ENCODE peak calls at places on chromosome 1, in eight cellular contexts. One of them, this sample, is unnamed.

GRCh38 chr1:16971330-16972209 is 8.8 kb downstream of the MFAP2 start:
- DNase-seq in AG09309: no peak
- DNase-seq in BE2C: peak; percentile 61
- DNase-seq in cardiac muscle cell: no peak
- DNase-seq in fibroblast of lung: peak; percentile 65
- DNase-seq in mucosa of descending colon: no peak
- DNase-seq in esophagus squamous epithelium: no peak
- DNase-seq in left ventricle myocardium inferior: no peak
- DNase-seq in this sample: peak; percentile 75

GRCh38 chr1:26161408-26162219 is 2.7 kb downstream of the FAM110D start:
- DNase-seq in mucosa of descending colon: peak; percentile 71
- DNase-seq in left ventricle myocardium inferior: peak; percentile 74
- DNase-seq in cardiac muscle cell: peak; percentile 57
- DNase-seq in esophagus squamous epithelium: no peak
- DNase-seq in AG09309: no peak
- DNase-seq in fibroblast of lung: peak; percentile 65
- DNase-seq in BE2C: peak; percentile 61
- DNase-seq in this sample: peak; percentile 43

GRCh38 chr1:205061665-205062069 is 18.7 kb downstream of the CNTN2 start:
- DNase-seq in cardiac muscle cell: peak; percentile 77
- DNase-seq in mucosa of descending colon: peak; percentile 80
- DNase-seq in esophagus squamous epithelium: no peak
- DNase-seq in BE2C: peak; percentile 84
- DNase-seq in AG09309: peak; percentile 14
- DNase-seq in left ventricle myocardium inferior: peak; percentile 68
- DNase-seq in fibroblast of lung: peak; percentile 48
- DNase-seq in this sample: peak; percentile 83

GRCh38 chr1:36161656-36162531 is 5.9 kb downstream of the MAP7D1 start:
- DNase-seq in left ventricle myocardium inferior: no peak
- DNase-seq in fibroblast of lung: peak; percentile 64
- DNase-seq in AG09309: no peak
- DNase-seq in cardiac muscle cell: no peak
- DNase-seq in mucosa of descending colon: no peak
- DNase-seq in esophagus squamous epithelium: no peak
- DNase-seq in BE2C: no peak
- DNase-seq in this sample: no peak

GRCh38 chr1:4605158-4605557 is 49.3 kb upstream of the AJAP1 start:
- DNase-seq in fibroblast of lung: no peak
- DNase-seq in cardiac muscle cell: no peak
- DNase-seq in AG09309: no peak
- DNase-seq in esophagus squamous epithelium: no peak
- DNase-seq in mucosa of descending colon: no peak
- DNase-seq in BE2C: no peak
- DNase-seq in left ventricle myocardium inferior: no peak
- DNase-seq in this sample: no peak

GRCh38 chr1:17197696-17198095 is 7.2 kb upstream of the PADI1 start:
- DNase-seq in esophagus squamous epithelium: no peak
- DNase-seq in fibroblast of lung: no peak
- DNase-seq in BE2C: no peak
- DNase-seq in left ventricle myocardium inferior: no peak
- DNase-seq in AG09309: no peak
- DNase-seq in mucosa of descending colon: peak; percentile 9
- DNase-seq in cardiac muscle cell: no peak
- DNase-seq in this sample: no peak

GRCh38 chr1:221394011-221394544 is 347.8 kb downstream of the DUSP10 start:
- DNase-seq in mucosa of descending colon: no peak
- DNase-seq in AG09309: peak; percentile 69
- DNase-seq in esophagus squamous epithelium: no peak
- DNase-seq in fibroblast of lung: peak; percentile 90
- DNase-seq in cardiac muscle cell: peak; percentile 21
- DNase-seq in left ventricle myocardium inferior: no peak
- DNase-seq in BE2C: no peak
- DNase-seq in this sample: peak; percentile 64

GRCh38 chr1:21058035-21058793 is 118.5 kb downstream of the EIF4G3 start:
- DNase-seq in left ventricle myocardium inferior: no peak
- DNase-seq in mucosa of descending colon: no peak
- DNase-seq in esophagus squamous epithelium: no peak
- DNase-seq in cardiac muscle cell: no peak
- DNase-seq in AG09309: no peak
- DNase-seq in BE2C: no peak
- DNase-seq in fibroblast of lung: no peak
- DNase-seq in this sample: no peak

GRCh38 chr1:235008239-235008638 is 120.4 kb downstream of the TOMM20 start:
- DNase-seq in left ventricle myocardium inferior: no peak
- DNase-seq in cardiac muscle cell: no peak
- DNase-seq in mucosa of descending colon: no peak
- DNase-seq in esophagus squamous epithelium: no peak
- DNase-seq in BE2C: no peak
- DNase-seq in AG09309: no peak
- DNase-seq in fibroblast of lung: no peak
- DNase-seq in this sample: no peak

GRCh38 chr1:34887593-34887992 is 28.0 kb upstream of the SMIM12 start:
- DNase-seq in esophagus squamous epithelium: no peak
- DNase-seq in left ventricle myocardium inferior: no peak
- DNase-seq in cardiac muscle cell: no peak
- DNase-seq in fibroblast of lung: no peak
- DNase-seq in BE2C: no peak
- DNase-seq in AG09309: no peak
- DNase-seq in mucosa of descending colon: no peak
- DNase-seq in this sample: no peak

GRCh38 chr1:91523462-91523861 is 22.8 kb downstream of the CDC7 start:
- DNase-seq in cardiac muscle cell: no peak
- DNase-seq in AG09309: no peak
- DNase-seq in BE2C: no peak
- DNase-seq in fibroblast of lung: no peak
- DNase-seq in left ventricle myocardium inferior: no peak
- DNase-seq in esophagus squamous epithelium: no peak
- DNase-seq in mucosa of descending colon: no peak
- DNase-seq in this sample: peak; percentile 46

GRCh38 chr1:44361478-44361877 is 6.4 kb upstream of the ERI3 start:
- DNase-seq in esophagus squamous epithelium: no peak
- DNase-seq in cardiac muscle cell: peak; percentile 10
- DNase-seq in mucosa of descending colon: no peak
- DNase-seq in AG09309: no peak
- DNase-seq in fibroblast of lung: no peak
- DNase-seq in BE2C: no peak
- DNase-seq in left ventricle myocardium inferior: no peak
- DNase-seq in this sample: peak; percentile 27

GRCh38 chr1:19922015-19922688 is 1.3 kb downstream of the PLA2G2E start:
- DNase-seq in AG09309: no peak
- DNase-seq in mucosa of descending colon: no peak
- DNase-seq in cardiac muscle cell: no peak
- DNase-seq in left ventricle myocardium inferior: no peak
- DNase-seq in BE2C: no peak
- DNase-seq in esophagus squamous epithelium: no peak
- DNase-seq in fibroblast of lung: no peak
- DNase-seq in this sample: no peak

GRCh38 chr1:198495635-198496034 is 44.8 kb downstream of the ATP6V1G3 start:
- DNase-seq in AG09309: no peak
- DNase-seq in mucosa of descending colon: no peak
- DNase-seq in BE2C: no peak
- DNase-seq in cardiac muscle cell: no peak
- DNase-seq in fibroblast of lung: peak; percentile 95
- DNase-seq in left ventricle myocardium inferior: no peak
- DNase-seq in esophagus squamous epithelium: no peak
- DNase-seq in this sample: peak; percentile 17

GRCh38 chr1:15681346-15682290 is 2.5 kb upstream of the PLEKHM2 start:
- DNase-seq in left ventricle myocardium inferior: no peak
- DNase-seq in BE2C: no peak
- DNase-seq in fibroblast of lung: no peak
- DNase-seq in mucosa of descending colon: no peak
- DNase-seq in cardiac muscle cell: no peak
- DNase-seq in AG09309: no peak
- DNase-seq in esophagus squamous epithelium: no peak
- DNase-seq in this sample: peak; percentile 25

GRCh38 chr1:46303038-46303871 is at the start of the genes LRRC41 and UQCRH:
- DNase-seq in fibroblast of lung: peak; percentile 98
- DNase-seq in esophagus squamous epithelium: peak; percentile 70
- DNase-seq in cardiac muscle cell: peak; percentile 98
- DNase-seq in mucosa of descending colon: peak; percentile 96
- DNase-seq in left ventricle myocardium inferior: peak; percentile 95
- DNase-seq in BE2C: peak; percentile 87
- DNase-seq in AG09309: peak; percentile 93
- DNase-seq in this sample: peak; percentile 98
- TF ChIP-seq CTCF in fibroblast of lung: no peak
- TF ChIP-seq CTCF in esophagus squamous epithelium: no peak
- TF ChIP-seq CTCF in cardiac muscle cell: no peak
- TF ChIP-seq CTCF in mucosa of descending colon: peak; percentile 5
- TF ChIP-seq CTCF in left ventricle myocardium inferior: no peak
- TF ChIP-seq CTCF in BE2C: no peak
- TF ChIP-seq CTCF in AG09309: no peak
- TF ChIP-seq CTCF in this sample: no peak

GRCh38 chr1:207268337-207268736 is 53.1 kb upstream of the CD55 start:
- DNase-seq in mucosa of descending colon: no peak
- DNase-seq in AG09309: no peak
- DNase-seq in fibroblast of lung: no peak
- DNase-seq in esophagus squamous epithelium: no peak
- DNase-seq in left ventricle myocardium inferior: no peak
- DNase-seq in BE2C: no peak
- DNase-seq in cardiac muscle cell: no peak
- DNase-seq in this sample: no peak

GRCh38 chr1:207264663-207265270 is 56.7 kb upstream of the CD55 start:
- DNase-seq in AG09309: no peak
- DNase-seq in left ventricle myocardium inferior: no peak
- DNase-seq in fibroblast of lung: no peak
- DNase-seq in BE2C: no peak
- DNase-seq in esophagus squamous epithelium: no peak
- DNase-seq in cardiac muscle cell: no peak
- DNase-seq in mucosa of descending colon: no peak
- DNase-seq in this sample: no peak

DNA sequence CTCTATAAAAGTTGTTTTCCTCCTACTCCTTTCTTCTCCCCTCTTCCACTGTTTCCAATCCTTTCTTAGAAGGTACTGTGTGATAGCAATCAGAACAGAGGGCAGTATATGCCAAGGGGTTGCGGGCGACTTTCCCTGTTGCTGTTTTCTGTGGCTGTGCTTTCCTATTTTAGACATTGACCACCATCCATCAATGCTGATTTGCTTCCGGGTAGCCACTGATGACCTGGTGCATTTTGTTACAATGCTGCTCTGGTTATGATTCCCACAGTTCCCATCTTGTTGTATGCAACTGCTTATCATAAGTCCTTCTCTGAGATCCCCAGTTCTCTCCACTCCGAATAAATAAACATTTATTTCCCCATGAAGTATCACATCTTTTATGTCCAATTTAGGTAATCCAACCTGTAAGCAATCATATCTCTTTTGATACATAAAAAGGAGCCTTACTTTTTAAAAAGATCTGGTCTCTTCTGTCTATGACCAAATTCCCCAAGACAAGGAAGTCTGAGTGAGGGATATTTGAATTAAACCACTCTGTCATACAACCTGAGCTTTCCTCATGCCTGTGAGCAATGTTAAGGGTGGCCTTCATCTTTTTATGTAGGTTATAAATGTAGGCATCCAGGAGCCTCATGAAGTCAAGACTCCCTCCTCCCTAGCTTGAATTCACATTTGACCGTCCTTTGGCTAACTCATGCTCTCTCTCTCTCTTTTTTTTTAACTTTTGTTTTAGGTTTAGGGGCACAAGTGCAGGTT is 52.5 kb upstream of the CD55 start:
- DNase-seq in cardiac muscle cell: no peak
- DNase-seq in esophagus squamous epithelium: no peak
- DNase-seq in fibroblast of lung: no peak
- DNase-seq in AG09309: no peak
- DNase-seq in BE2C: no peak
- DNase-seq in left ventricle myocardium inferior: no peak
- DNase-seq in mucosa of descending colon: no peak
- DNase-seq in this sample: no peak
- H3K4me3 ChIP-seq in cardiac muscle cell: no peak overlapping the region
- H3K4me3 ChIP-seq in esophagus squamous epithelium: no peak overlapping the region
- H3K4me3 ChIP-seq in fibroblast of lung: no peak overlapping the region
- H3K4me3 ChIP-seq in AG09309: no peak overlapping the region
- H3K4me3 ChIP-seq in BE2C: no peak overlapping the region
- H3K4me3 ChIP-seq in left ventricle myocardium inferior: no peak overlapping the region
- H3K4me3 ChIP-seq in mucosa of descending colon: no peak overlapping the region
- H3K4me3 ChIP-seq in this sample: no peak overlapping the region

GRCh38 chr1:178593526-178593925 is 80.6 kb downstream of the TEX35 start:
- DNase-seq in fibroblast of lung: no peak
- DNase-seq in cardiac muscle cell: no peak
- DNase-seq in mucosa of descending colon: no peak
- DNase-seq in left ventricle myocardium inferior: no peak
- DNase-seq in esophagus squamous epithelium: no peak
- DNase-seq in AG09309: no peak
- DNase-seq in BE2C: no peak
- DNase-seq in this sample: no peak

DNA sequence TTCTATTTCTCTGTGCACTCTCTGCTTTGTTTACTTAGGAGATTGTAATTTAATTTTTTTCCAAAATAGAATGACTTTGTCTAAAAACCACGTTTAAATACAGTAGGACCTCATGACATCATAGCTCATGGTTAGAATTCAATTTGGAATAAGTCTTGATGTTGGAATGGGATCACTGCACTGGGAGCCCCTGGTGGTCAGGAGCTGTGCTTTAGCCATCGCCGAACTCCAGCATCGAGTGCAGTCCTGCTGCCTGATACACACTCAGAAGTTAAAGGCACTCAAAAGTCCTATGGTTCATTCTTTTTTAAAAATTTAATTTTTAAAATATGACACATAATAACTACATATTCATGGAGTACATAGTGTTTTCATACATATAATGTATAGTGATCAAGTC is 75.1 kb downstream of the TEX35 start:
- DNase-seq in cardiac muscle cell: no peak
- DNase-seq in fibroblast of lung: no peak
- DNase-seq in left ventricle myocardium inferior: no peak
- DNase-seq in esophagus squamous epithelium: no peak
- DNase-seq in AG09309: no peak
- DNase-seq in mucosa of descending colon: no peak
- DNase-seq in BE2C: no peak
- DNase-seq in this sample: no peak
- TF ChIP-seq CTCF in cardiac muscle cell: peak; percentile 4
- TF ChIP-seq CTCF in fibroblast of lung: no peak
- TF ChIP-seq CTCF in left ventricle myocardium inferior: no peak
- TF ChIP-seq CTCF in esophagus squamous epithelium: no peak
- TF ChIP-seq CTCF in AG09309: no peak
- TF ChIP-seq CTCF in mucosa of descending colon: no peak
- TF ChIP-seq CTCF in BE2C: no peak
- TF ChIP-seq CTCF in this sample: no peak

DNA sequence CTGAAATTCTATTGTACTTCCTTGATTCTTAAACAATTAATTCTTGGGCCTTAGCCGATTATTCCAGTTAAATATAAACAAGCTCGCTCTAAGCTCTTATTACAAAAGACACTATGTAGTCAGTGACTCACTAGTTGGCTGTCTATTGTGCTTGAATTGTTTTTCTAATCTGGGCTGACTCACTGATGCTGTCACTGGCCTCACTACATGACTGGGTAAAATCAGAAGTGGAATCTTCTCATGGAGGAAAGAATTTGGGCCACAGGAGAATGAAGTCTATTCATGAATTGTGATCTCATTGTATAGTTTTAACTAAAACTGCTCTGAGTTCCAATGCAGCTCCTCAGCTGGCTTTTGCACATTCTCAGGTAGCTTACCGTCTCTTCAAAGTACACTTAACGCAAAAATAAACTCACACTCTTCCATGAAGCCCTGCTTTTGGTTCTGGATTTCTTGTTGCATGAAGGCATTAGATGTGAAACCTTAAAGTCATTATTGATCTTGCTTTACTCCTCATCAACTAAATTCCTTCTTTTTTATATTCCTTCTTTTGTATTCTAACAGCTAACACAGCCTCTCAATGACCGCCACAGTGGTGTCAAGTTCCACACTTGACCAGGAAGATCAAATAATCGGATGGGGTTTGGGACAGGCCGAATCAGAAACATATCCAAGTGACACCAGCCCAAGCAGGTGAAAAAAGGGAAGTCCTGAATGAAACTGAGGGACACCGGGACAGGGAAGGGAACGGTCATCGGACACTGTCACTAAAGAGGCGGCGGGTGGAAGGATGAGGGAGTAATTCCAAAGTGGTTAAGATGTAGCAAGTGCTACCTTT is 80.9 kb upstream of the LBR start:
- DNase-seq in cardiac muscle cell: peak; percentile 98
- DNase-seq in mucosa of descending colon: no peak
- DNase-seq in BE2C: no peak
- DNase-seq in AG09309: peak; percentile 86
- DNase-seq in esophagus squamous epithelium: no peak
- DNase-seq in left ventricle myocardium inferior: no peak
- DNase-seq in fibroblast of lung: peak; percentile 99
- DNase-seq in this sample: peak; percentile 95
- H3K4me3 ChIP-seq in cardiac muscle cell: no peak overlapping the region
- H3K4me3 ChIP-seq in mucosa of descending colon: no peak overlapping the region
- H3K4me3 ChIP-seq in BE2C: no peak overlapping the region
- H3K4me3 ChIP-seq in AG09309: no peak overlapping the region
- H3K4me3 ChIP-seq in esophagus squamous epithelium: no peak overlapping the region
- H3K4me3 ChIP-seq in left ventricle myocardium inferior: no peak overlapping the region
- H3K4me3 ChIP-seq in fibroblast of lung: no peak overlapping the region
- H3K4me3 ChIP-seq in this sample: no peak overlapping the region

This sample was measured in foreskin fibroblast.